ENCODE peak calls at places on chromosome 12, in seven cellular contexts. One of them, this sample, is unnamed.

GRCh38 chr12:57934804-57935203 is 6.6 kb upstream of the ATP23 start:
- DNase-seq in left ventricle myocardium inferior: no peak
- DNase-seq in tibial artery: no peak
- DNase-seq in colonic mucosa: no peak
- DNase-seq in endodermal cell: no peak
- DNase-seq in mucosa of descending colon: no peak
- DNase-seq in right lobe of liver: no peak
- DNase-seq in this sample: no peak

GRCh38 chr12:114936148-114937099 is 252.4 kb upstream of the TBX3 start:
- DNase-seq in left ventricle myocardium inferior: no peak
- DNase-seq in tibial artery: no peak
- DNase-seq in colonic mucosa: no peak
- DNase-seq in endodermal cell: peak; percentile 34
- DNase-seq in mucosa of descending colon: no peak
- DNase-seq in right lobe of liver: no peak
- DNase-seq in this sample: no peak

GRCh38 chr12:124861492-124861891 is 2.2 kb downstream of the SCARB1 start:
- DNase-seq in left ventricle myocardium inferior: peak; percentile 71
- DNase-seq in tibial artery: peak; percentile 82
- DNase-seq in colonic mucosa: peak; percentile 66
- DNase-seq in endodermal cell: peak; percentile 77
- DNase-seq in mucosa of descending colon: peak; percentile 60
- DNase-seq in right lobe of liver: no peak
- DNase-seq in this sample: peak; percentile 87

GRCh38 chr12:111218499-111218898 is 150.4 kb downstream of the PHETA1 start:
- DNase-seq in left ventricle myocardium inferior: no peak
- DNase-seq in tibial artery: no peak
- DNase-seq in colonic mucosa: no peak
- DNase-seq in endodermal cell: no peak
- DNase-seq in mucosa of descending colon: no peak
- DNase-seq in right lobe of liver: no peak
- DNase-seq in this sample: no peak

GRCh38 chr12:80053048-80053790 is 46.1 kb upstream of the OTOGL start:
- DNase-seq in left ventricle myocardium inferior: peak; percentile 66
- DNase-seq in tibial artery: peak; percentile 96
- DNase-seq in colonic mucosa: peak; percentile 32
- DNase-seq in endodermal cell: no peak
- DNase-seq in mucosa of descending colon: peak; percentile 35
- DNase-seq in right lobe of liver: no peak
- DNase-seq in this sample: peak; percentile 84

GRCh38 chr12:43675048-43675904 is 83.3 kb downstream of the PUS7L start:
- DNase-seq in left ventricle myocardium inferior: no peak
- DNase-seq in tibial artery: no peak
- DNase-seq in colonic mucosa: no peak
- DNase-seq in endodermal cell: peak; percentile 71
- DNase-seq in mucosa of descending colon: no peak
- DNase-seq in right lobe of liver: peak; percentile 28
- DNase-seq in this sample: no peak

GRCh38 chr12:110540048-110540447 is 37.9 kb downstream of the RAD9B start:
- DNase-seq in left ventricle myocardium inferior: no peak
- DNase-seq in tibial artery: no peak
- DNase-seq in colonic mucosa: no peak
- DNase-seq in endodermal cell: no peak
- DNase-seq in mucosa of descending colon: no peak
- DNase-seq in right lobe of liver: no peak
- DNase-seq in this sample: no peak

GRCh38 chr12:120652671-120653435 is 12.4 kb downstream of the CABP1 start:
- DNase-seq in left ventricle myocardium inferior: no peak
- DNase-seq in tibial artery: peak; percentile 92
- DNase-seq in colonic mucosa: no peak
- DNase-seq in endodermal cell: no peak
- DNase-seq in mucosa of descending colon: no peak
- DNase-seq in right lobe of liver: no peak
- DNase-seq in this sample: peak; percentile 32

GRCh38 chr12:89353823-89354629 is 1.7 kb upstream of the DUSP6 start:
- DNase-seq in left ventricle myocardium inferior: peak; percentile 87
- DNase-seq in tibial artery: peak; percentile 85
- DNase-seq in colonic mucosa: peak; percentile 92
- DNase-seq in endodermal cell: peak; percentile 98
- DNase-seq in mucosa of descending colon: peak; percentile 95
- DNase-seq in right lobe of liver: peak; percentile 91
- DNase-seq in this sample: peak; percentile 95

GRCh38 chr12:2650261-2651060 is 144.3 kb upstream of the FKBP4 start:
- DNase-seq in left ventricle myocardium inferior: no peak
- DNase-seq in tibial artery: peak; percentile 21
- DNase-seq in colonic mucosa: no peak
- DNase-seq in endodermal cell: peak; percentile 48
- DNase-seq in mucosa of descending colon: no peak
- DNase-seq in right lobe of liver: no peak
- DNase-seq in this sample: no peak

GRCh38 chr12:97716356-97716755 is 253.8 kb downstream of the RMST start:
- DNase-seq in left ventricle myocardium inferior: no peak
- DNase-seq in tibial artery: no peak
- DNase-seq in colonic mucosa: no peak
- DNase-seq in endodermal cell: peak; percentile 72
- DNase-seq in mucosa of descending colon: no peak
- DNase-seq in right lobe of liver: no peak
- DNase-seq in this sample: no peak

GRCh38 chr12:122982963-122983788 is 2.7 kb downstream of the ARL6IP4 start:
- DNase-seq in left ventricle myocardium inferior: no peak
- DNase-seq in tibial artery: peak; percentile 67
- DNase-seq in colonic mucosa: no peak
- DNase-seq in endodermal cell: no peak
- DNase-seq in mucosa of descending colon: no peak
- DNase-seq in right lobe of liver: peak; percentile 43
- DNase-seq in this sample: peak; percentile 45
- TF ChIP-seq CTCF in left ventricle myocardium inferior: no peak
- TF ChIP-seq CTCF in tibial artery: no peak
- TF ChIP-seq CTCF in colonic mucosa: no peak
- TF ChIP-seq CTCF in endodermal cell: no peak
- TF ChIP-seq CTCF in mucosa of descending colon: no peak
- TF ChIP-seq CTCF in right lobe of liver: no peak
- TF ChIP-seq CTCF in this sample: no peak

GRCh38 chr12:24898606-24899005 is 50.3 kb downstream of the BCAT1 start:
- DNase-seq in left ventricle myocardium inferior: no peak
- DNase-seq in tibial artery: no peak
- DNase-seq in colonic mucosa: no peak
- DNase-seq in endodermal cell: no peak
- DNase-seq in mucosa of descending colon: no peak
- DNase-seq in right lobe of liver: no peak
- DNase-seq in this sample: no peak
- H3K4me1 ChIP-seq in left ventricle myocardium inferior: peaks cover 20% of the 10 kb centered on the region
- H3K4me1 ChIP-seq in tibial artery: peaks cover 13% of the 10 kb centered on the region
- H3K4me1 ChIP-seq in colonic mucosa: no peaks in the 10 kb centered on the region
- H3K4me1 ChIP-seq in endodermal cell: peaks cover 6% of the 10 kb centered on the region
- H3K4me1 ChIP-seq in mucosa of descending colon: no peaks in the 10 kb centered on the region
- H3K4me1 ChIP-seq in right lobe of liver: no peaks in the 10 kb centered on the region
- H3K4me1 ChIP-seq in this sample: no peaks in the 10 kb centered on the region

GRCh38 chr12:55728185-55728931 is 451 bp downstream of the CD63 start:
- DNase-seq in left ventricle myocardium inferior: peak; percentile 87
- DNase-seq in tibial artery: peak; percentile 93
- DNase-seq in colonic mucosa: peak; percentile 78
- DNase-seq in endodermal cell: peak; percentile 83
- DNase-seq in mucosa of descending colon: peak; percentile 88
- DNase-seq in right lobe of liver: peak; percentile 83
- DNase-seq in this sample: peak; percentile 95

GRCh38 chr12:55728932-55729591 is at the start of gene CD63:
- DNase-seq in left ventricle myocardium inferior: peak; percentile 93
- DNase-seq in tibial artery: peak; percentile 98
- DNase-seq in colonic mucosa: peak; percentile 91
- DNase-seq in endodermal cell: peak; percentile 94
- DNase-seq in mucosa of descending colon: peak; percentile 94
- DNase-seq in right lobe of liver: peak; percentile 92
- DNase-seq in this sample: peak; percentile 98

GRCh38 chr12:55727643-55728184 is 1.1 kb downstream of the CD63 start:
- DNase-seq in left ventricle myocardium inferior: peak; percentile 63
- DNase-seq in tibial artery: peak; percentile 87
- DNase-seq in colonic mucosa: peak; percentile 74
- DNase-seq in endodermal cell: peak; percentile 71
- DNase-seq in mucosa of descending colon: peak; percentile 75
- DNase-seq in right lobe of liver: peak; percentile 65
- DNase-seq in this sample: peak; percentile 84

GRCh38 chr12:55730447-55730820 is 1.6 kb upstream of the CD63 start:
- DNase-seq in left ventricle myocardium inferior: no peak
- DNase-seq in tibial artery: no peak
- DNase-seq in colonic mucosa: no peak
- DNase-seq in endodermal cell: no peak
- DNase-seq in mucosa of descending colon: no peak
- DNase-seq in right lobe of liver: no peak
- DNase-seq in this sample: no peak

DNA sequence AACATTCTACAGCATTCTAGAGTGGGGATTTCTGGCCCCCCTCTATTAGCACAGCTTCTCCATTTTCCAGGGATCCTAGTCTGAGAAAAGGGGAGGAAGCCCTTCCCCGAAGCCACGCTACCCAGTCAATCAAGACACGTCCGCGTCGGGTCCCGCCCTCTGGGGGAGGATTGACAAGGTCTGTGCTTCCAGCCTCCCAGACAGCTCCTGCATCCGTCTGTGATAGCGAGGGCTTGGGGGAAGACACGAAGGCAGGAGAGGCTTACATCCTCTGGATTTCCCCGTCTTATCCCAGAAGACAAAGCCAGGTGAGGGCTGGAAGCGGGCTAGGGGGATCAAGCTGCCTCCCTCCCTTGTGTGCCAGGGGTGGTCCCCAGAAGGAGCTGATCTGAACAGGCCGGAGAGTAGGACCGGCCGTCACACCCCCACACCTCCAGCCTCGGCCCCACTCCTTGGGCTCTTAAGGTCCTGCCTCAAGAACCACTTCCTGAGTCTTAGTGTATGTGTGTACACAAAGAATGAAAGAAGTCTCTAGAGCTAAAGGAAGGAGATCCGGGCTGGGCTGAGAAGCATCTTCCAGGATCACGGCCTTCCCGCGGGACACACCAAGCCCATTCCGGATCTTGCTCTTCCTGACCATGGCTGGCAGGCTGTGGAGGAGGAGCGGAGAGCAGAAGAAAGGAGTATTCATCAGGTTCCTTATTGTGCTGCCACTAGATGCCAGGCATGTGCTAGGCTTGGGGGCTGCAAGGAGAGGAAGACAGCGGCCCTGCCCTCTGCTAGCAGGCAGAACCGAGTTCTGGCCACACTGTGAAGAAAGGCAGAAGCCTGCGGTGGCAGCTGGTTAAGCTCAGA is 1.0 kb upstream of the CD63 start:
- DNase-seq in left ventricle myocardium inferior: peak; percentile 90
- DNase-seq in tibial artery: peak; percentile 96
- DNase-seq in colonic mucosa: peak; percentile 95
- DNase-seq in endodermal cell: peak; percentile 98
- DNase-seq in mucosa of descending colon: peak; percentile 92
- DNase-seq in right lobe of liver: peak; percentile 92
- DNase-seq in this sample: peak; percentile 97
- TF ChIP-seq CTCF in left ventricle myocardium inferior: no peak
- TF ChIP-seq CTCF in tibial artery: no peak
- TF ChIP-seq CTCF in colonic mucosa: no peak
- TF ChIP-seq CTCF in endodermal cell: no peak
- TF ChIP-seq CTCF in mucosa of descending colon: no peak
- TF ChIP-seq CTCF in right lobe of liver: no peak
- TF ChIP-seq CTCF in this sample: peak; percentile 11

DNA sequence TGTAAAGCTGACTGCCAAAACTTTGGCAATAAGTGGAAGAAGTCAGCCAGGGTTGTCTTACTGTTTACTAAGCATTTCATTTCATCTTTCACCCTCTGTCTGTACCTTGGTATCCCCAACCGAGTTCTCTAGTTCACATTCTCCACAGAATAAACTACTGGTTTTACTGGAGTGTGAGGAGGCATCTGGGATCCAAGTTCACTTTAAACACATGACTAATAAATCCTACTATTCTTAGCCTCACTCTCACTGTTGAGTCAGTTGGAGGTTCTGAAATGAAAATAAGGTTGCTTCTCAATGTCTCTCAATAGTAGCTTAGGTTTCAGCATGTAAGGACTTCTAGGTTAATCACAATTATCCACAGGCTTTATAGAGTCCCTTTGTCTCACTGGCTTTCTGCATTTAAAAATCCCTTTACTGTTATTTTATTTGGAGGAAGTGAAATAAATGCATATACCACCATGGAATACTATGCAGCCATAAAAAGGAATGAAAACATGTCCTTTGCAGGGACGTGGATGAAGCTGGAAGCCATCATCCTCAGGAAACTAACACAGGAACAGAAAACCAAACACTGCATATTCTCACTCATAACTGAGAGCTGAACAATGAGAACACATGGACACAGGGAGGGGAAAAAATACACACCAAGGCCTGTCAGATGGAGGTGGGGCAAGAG is 95.8 kb downstream of the EPS8 start:
- DNase-seq in left ventricle myocardium inferior: no peak
- DNase-seq in tibial artery: no peak
- DNase-seq in colonic mucosa: no peak
- DNase-seq in endodermal cell: no peak
- DNase-seq in mucosa of descending colon: no peak
- DNase-seq in right lobe of liver: no peak
- DNase-seq in this sample: no peak
- H3K4me1 ChIP-seq in left ventricle myocardium inferior: peaks cover 47% of the 10 kb centered on the region
- H3K4me1 ChIP-seq in tibial artery: peaks cover 37% of the 10 kb centered on the region
- H3K4me1 ChIP-seq in colonic mucosa: peaks cover 3% of the 10 kb centered on the region
- H3K4me1 ChIP-seq in endodermal cell: peaks cover 8% of the 10 kb centered on the region
- H3K4me1 ChIP-seq in mucosa of descending colon: peaks cover 38% of the 10 kb centered on the region
- H3K4me1 ChIP-seq in right lobe of liver: peaks cover 35% of the 10 kb centered on the region
- H3K4me1 ChIP-seq in this sample: peaks cover 8% of the 10 kb centered on the region

DNA sequence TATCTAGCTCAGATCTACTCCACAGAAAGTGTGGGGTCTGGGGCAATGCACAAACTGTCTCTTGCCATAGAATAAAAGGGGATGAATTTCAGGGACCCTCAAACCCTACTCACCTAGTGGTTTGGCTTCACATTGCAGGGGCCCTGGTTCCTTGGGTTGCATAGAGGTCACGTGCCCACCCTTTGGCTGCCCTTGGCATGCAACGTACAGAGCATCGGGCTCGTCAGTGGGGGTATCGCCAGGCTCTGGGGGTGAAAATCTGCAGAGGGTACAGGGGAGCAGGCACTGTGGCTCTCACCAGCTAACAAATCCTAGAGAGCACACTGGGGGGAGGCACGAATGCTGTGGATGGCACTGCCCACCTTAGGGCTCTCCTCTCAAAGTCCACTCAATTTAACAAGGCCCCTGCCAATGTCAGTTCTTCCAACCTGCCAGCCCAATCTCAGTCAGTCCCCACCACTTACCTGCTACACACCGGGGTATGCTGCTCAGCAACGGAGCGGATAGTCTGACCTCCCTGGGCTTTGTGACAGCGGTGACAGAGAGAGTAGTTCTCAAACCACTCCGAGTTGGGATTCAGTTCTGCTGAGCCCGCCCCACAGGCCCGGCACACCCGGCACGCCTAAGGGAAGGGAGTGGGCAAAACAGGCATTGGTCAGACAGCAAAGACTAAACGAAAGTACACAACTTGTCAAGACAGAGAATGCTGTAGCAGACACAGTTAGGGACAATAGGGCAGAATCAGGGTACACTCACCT is 8.0 kb downstream of the KMT2D start:
- DNase-seq in left ventricle myocardium inferior: no peak
- DNase-seq in tibial artery: no peak
- DNase-seq in colonic mucosa: no peak
- DNase-seq in endodermal cell: peak; percentile 49
- DNase-seq in mucosa of descending colon: no peak
- DNase-seq in right lobe of liver: no peak
- DNase-seq in this sample: peak; percentile 37
- TF ChIP-seq CTCF in left ventricle myocardium inferior: no peak
- TF ChIP-seq CTCF in tibial artery: no peak
- TF ChIP-seq CTCF in colonic mucosa: no peak
- TF ChIP-seq CTCF in endodermal cell: peak; percentile 28
- TF ChIP-seq CTCF in mucosa of descending colon: no peak
- TF ChIP-seq CTCF in right lobe of liver: no peak
- TF ChIP-seq CTCF in this sample: no peak